ENCODE peak calls at places on chromosomes 7 and 10, in eight cellular contexts. F is activated CD8-positive, alpha-beta T cell treated with anti-CD3 and anti-CD28 coated beads, Interleukin-2, amount 10 ng/mL, durations not matched to agents 7 days and 5 days; G is B cell; I is fibroblast of the aortic adventitia; R is HCEC 1CT; U is GM23248; T is stimulated activated CD4-positive, alpha-beta T cell treated with anti-CD3 and anti-CD28 coated beads, Interleukin-15, amount 100 ng/mL, for 24 hours; P is occipital lobe. D is an unnamed sample.

GRCh38 chr10:52566471-52567246 is 205.9 kb downstream of the MBL2 start:
- DNase-seq in F (no peak), P (no peak), U (peak), G (no peak), T (no peak), I (peak), R (peak), D (peak)

GRCh38 chr7:140269004-140269638 is 92.3 kb upstream of the KDM7A start:
- DNase-seq in U (no peak), P (no peak), T (no peak), R (no peak), I (no peak), G (no peak), F (no peak), D (no peak)

GRCh38 chr10:112246-112645 is 23.0 kb upstream of the ZMYND11 start:
- DNase-seq in F (no peak), U (no peak), P (no peak), T (no peak), G (no peak), I (no peak), R (no peak), D (no peak)

GRCh38 chr7:80781561-80781979 is 137.3 kb downstream of the SEMA3C start:
- DNase-seq in R (peak), G (no peak), T (no peak), F (no peak), U (peak), I (peak), P (peak), D (peak)

GRCh38 chr7:157442456-157442855 is 105.7 kb downstream of the DNAJB6 start:
- DNase-seq in P (no peak), I (no peak), F (no peak), T (no peak), U (no peak), R (no peak), G (no peak), D (no peak)

GRCh38 chr10:18397886-18398285 is 253.5 kb downstream of the NSUN6 start:
- DNase-seq in G (no peak), F (no peak), U (no peak), R (no peak), T (no peak), P (no peak), I (no peak), D (no peak)

GRCh38 chr10:86178401-86179142 is 188.0 kb downstream of the GRID1 start:
- DNase-seq in G (peak), U (peak), F (no peak), P (no peak), I (no peak), R (no peak), T (peak), D (no peak)

GRCh38 chr7:81256991-81257390 is 338.1 kb upstream of the SEMA3C start:
- DNase-seq in P (no peak), F (no peak), R (peak), U (no peak), T (no peak), G (no peak), I (peak), D (peak)

GRCh38 chr10:98041352-98042043 is 11.1 kb upstream of the CRTAC1 start:
- DNase-seq in I (peak), R (peak), F (peak), T (peak), U (peak), P (peak), G (peak), D (peak)

GRCh38 chr7:85669139-85669692 is 482.4 kb upstream of the SEMA3D start:
- DNase-seq in T (no peak), R (no peak), G (no peak), F (no peak), U (no peak), P (no peak), I (no peak), D (no peak)

GRCh38 chr10:43225004-43225786 is 41.7 kb downstream of the RASGEF1A start:
- DNase-seq in F (no peak), G (peak), T (no peak), I (no peak), U (no peak), R (no peak), P (no peak), D (no peak)

GRCh38 chr10:71466330-71466729 is 69.6 kb downstream of the CDH23 start:
- DNase-seq in T (no peak), I (no peak), G (no peak), P (no peak), R (no peak), F (no peak), U (no peak), D (no peak)

GRCh38 chr7:106736508-106737201 is 75.7 kb upstream of the CCDC71L start:
- DNase-seq in U (peak), G (peak), I (peak), R (peak), T (peak), F (peak), P (no peak), D (peak)

GRCh38 chr10:74892874-74893273 is 66.5 kb downstream of the KAT6B start:
- DNase-seq in R (no peak), I (no peak), T (no peak), P (no peak), U (no peak), G (no peak), F (no peak), D (no peak)

GRCh38 chr7:90853205-90853604 is 257.1 kb downstream of the CDK14 start:
- DNase-seq in F (no peak), R (no peak), P (no peak), U (no peak), I (no peak), T (no peak), G (no peak), D (no peak)

GRCh38 chr10:132496360-132497082 is 41.1 kb upstream of the INPP5A start:
- DNase-seq in G (no peak), U (no peak), I (no peak), F (no peak), P (no peak), T (no peak), R (no peak), D (no peak)

GRCh38 chr7:4817178-4817905 is 41.9 kb downstream of the AP5Z1 start:
- DNase-seq in R (no peak), U (peak), I (no peak), P (no peak), G (no peak), F (no peak), T (no peak), D (no peak)

GRCh38 chr10:94524146-94524545 is 21.4 kb upstream of the HELLS start:
- DNase-seq in T (no peak), P (no peak), I (peak), G (no peak), U (peak), F (no peak), R (no peak), D (peak)

GRCh38 chr7:158912406-158912805 is 56.0 kb downstream of the DYNC2I1 start:
- DNase-seq in G (no peak), F (no peak), P (no peak), U (no peak), I (no peak), T (no peak), R (peak), D (no peak)

GRCh38 chr10:85319150-85319549 is 990.8 kb downstream of the CCSER2 start:
- DNase-seq in I (no peak), T (no peak), P (peak), U (no peak), F (no peak), G (no peak), R (no peak), D (no peak)

GRCh38 chr7:33185786-33186185 is 56.4 kb downstream of the BBS9 start:
- DNase-seq in F (no peak), P (no peak), I (peak), U (peak), G (no peak), R (peak), T (no peak), D (peak)

GRCh38 chr10:15313034-15313433 is 58.1 kb downstream of the FAM171A1 start:
- DNase-seq in R (no peak), F (no peak), P (peak), G (no peak), I (peak), T (no peak), U (no peak), D (peak)

GRCh38 chr7:55387062-55387965 is 22.2 kb downstream of the LANCL2 start:
- DNase-seq in R (peak), F (no peak), P (no peak), T (no peak), U (no peak), G (no peak), I (peak), D (no peak)

GRCh38 chr10:124420254-124420653 is 1.5 kb upstream of the OAT start:
- DNase-seq in G (no peak), U (no peak), R (no peak), P (no peak), T (no peak), I (no peak), F (no peak), D (no peak)

GRCh38 chr10:30630571-30630970 is 1.0 kb upstream of the LYZL2 start:
- DNase-seq in F (no peak), I (peak), P (no peak), U (peak), G (no peak), R (peak), T (no peak), D (peak)

GRCh38 chr10:1243486-1244182 is 187.4 kb downstream of the WDR37 start:
- DNase-seq in P (no peak), T (no peak), F (no peak), I (no peak), U (no peak), R (no peak), G (no peak), D (no peak)

D was measured in cardiac fibroblast.